ENCODE peak calls at places on chromosomes 6 and 20, in eight cellular contexts. K is T-helper 2 cell, Y is Calu3, O is memory B cell, D is neural crest cell, R is fibroblast of pulmonary artery, G is glomerular endothelial cell, L is cardiac muscle cell. I is an unnamed sample.

GRCh38 chr6:138533667-138534066 is 34.4 kb upstream of the NHSL1 start:
- DNase-seq in K (no peak), Y (no peak), O (no peak), D (no peak), R (no peak), G (no peak), L (no peak), I (no peak)

GRCh38 chr6:100592929-100593328 is 128.2 kb upstream of the SIM1 start:
- DNase-seq in K (no peak), Y (no peak), O (no peak), D (no peak), R (no peak), G (no peak), L (no peak), I (no peak)

GRCh38 chr20:44288252-44288651 is 22.8 kb downstream of the FITM2 start:
- DNase-seq in K (no peak), Y (no peak), O (no peak), D (no peak), R (no peak), G (no peak), L (no peak), I (no peak)

GRCh38 chr20:35091808-35092523 is 641 bp downstream of the TRPC4AP start:
- DNase-seq in K (no peak), Y (peak; percentile 14), O (no peak), D (no peak), R (peak; percentile 17), G (no peak), L (no peak), I (peak; percentile 25)

GRCh38 chr6:27502508-27503435 is 29.9 kb upstream of the ZNF184 start:
- DNase-seq in K (peak; percentile 68), Y (peak; percentile 81), O (peak; percentile 35), D (peak; percentile 58), R (peak; percentile 71), G (no peak), L (peak; percentile 65), I (peak; percentile 48)

GRCh38 chr20:2767768-2768631 is 32.4 kb downstream of the CPXM1 start:
- DNase-seq in K (no peak), Y (peak; percentile 71), O (no peak), D (no peak), R (peak; percentile 53), G (no peak), L (peak; percentile 74), I (peak; percentile 57)

GRCh38 chr6:11413728-11414127 is 123.8 kb upstream of the TMEM170B start:
- DNase-seq in K (no peak), Y (no peak), O (no peak), D (no peak), R (peak; percentile 39), G (no peak), L (peak; percentile 51), I (peak; percentile 74)

GRCh38 chr20:44494266-44494665 is 18.6 kb downstream of the TTPAL start:
- DNase-seq in K (no peak), Y (no peak), O (no peak), D (no peak), R (peak; percentile 47), G (no peak), L (no peak), I (peak; percentile 67)

GRCh38 chr6:7991992-7992815 is 72.0 kb downstream of the BLOC1S5 start:
- DNase-seq in K (no peak), Y (peak; percentile 9), O (no peak), D (no peak), R (peak; percentile 96), G (peak; percentile 75), L (peak; percentile 94), I (peak; percentile 98)

GRCh38 chr6:79334674-79335073 is 100.2 kb upstream of the HMGN3 start:
- DNase-seq in K (no peak), Y (no peak), O (no peak), D (no peak), R (no peak), G (no peak), L (peak; percentile 10), I (no peak)

GRCh38 chr6:104936766-104937535 is 20.0 kb upstream of the LIN28B start:
- DNase-seq in K (no peak), Y (no peak), O (no peak), D (no peak), R (no peak), G (no peak), L (no peak), I (no peak)

GRCh38 chr20:53884859-53885654 is 185.3 kb downstream of the BCAS1 start:
- DNase-seq in K (peak; percentile 27), Y (no peak), O (no peak), D (no peak), R (no peak), G (no peak), L (no peak), I (no peak)

GRCh38 chr6:13357551-13358075 is 29.3 kb upstream of the TBC1D7 start:
- DNase-seq in K (no peak), Y (no peak), O (no peak), D (peak; percentile 5), R (peak; percentile 74), G (no peak), L (peak; percentile 82), I (peak; percentile 78)

GRCh38 chr6:32244946-32245398 is 21.1 kb upstream of the NOTCH4 start:
- DNase-seq in K (peak; percentile 51), Y (peak; percentile 91), O (peak; percentile 75), D (peak; percentile 79), R (peak; percentile 79), G (no peak), L (peak; percentile 85), I (peak; percentile 40)

GRCh38 chr20:24497851-24498250 is 28.4 kb downstream of the SYNDIG1 start:
- DNase-seq in K (no peak), Y (no peak), O (no peak), D (no peak), R (peak; percentile 7), G (no peak), L (no peak), I (peak; percentile 53)

GRCh38 chr6:32830017-32830416 is 8.5 kb downstream of the TAP2 start:
- DNase-seq in K (no peak), Y (no peak), O (no peak), D (no peak), R (no peak), G (no peak), L (no peak), I (no peak)

I was measured in astrocyte.